ENCODE peak calls at places on chromosome 19, in five cellular contexts. H, N, C, R and U are unnamed samples.

GRCh38 chr19:28706693-28707092 is 506.3 kb downstream of the UQCRFS1 start:
- DNase-seq in C (no peak), H (no peak), R (no peak), N (peak; percentile 40), U (no peak)

GRCh38 chr19:17794731-17795494 is at the start of gene B3GNT3:
- DNase-seq in R (peak; percentile 92), C (peak; percentile 82), N (peak; percentile 11), H (no peak), U (no peak)

GRCh38 chr19:49878744-49879070 is 1.2 kb downstream of the TBC1D17 start:
- DNase-seq in R (no peak), H (no peak), C (no peak), N (no peak), U (no peak)

GRCh38 chr19:17340302-17340870 is 3.0 kb downstream of the GTPBP3 start:
- DNase-seq in R (no peak), H (no peak), C (peak; percentile 94), N (no peak), U (no peak)

GRCh38 chr19:44228318-44228717 is 16.0 kb downstream of the ZNF227 start:
- DNase-seq in C (no peak), H (no peak), N (no peak), R (no peak), U (no peak)

GRCh38 chr19:1447565-1447903 is 2.4 kb upstream of the APC2 start:
- DNase-seq in R (no peak), N (no peak), H (no peak), C (no peak), U (no peak)

GRCh38 chr19:5149930-5150329 is 181.0 kb downstream of the KDM4B start:
- DNase-seq in R (no peak), C (peak; percentile 25), H (no peak), N (no peak), U (peak; percentile 77)

GRCh38 chr19:12750851-12751250 is 740 bp upstream of the BEST2 start:
- DNase-seq in C (no peak), H (no peak), N (peak; percentile 14), R (no peak), U (no peak)

GRCh38 chr19:54523403-54523802 is 20.8 kb downstream of the LAIR2 start:
- DNase-seq in R (no peak), H (no peak), N (peak; percentile 54), C (no peak), U (no peak)

GRCh38 chr19:5775668-5776309 is 8.8 kb downstream of the PRR22 start:
- DNase-seq in C (no peak), N (peak; percentile 68), H (no peak), R (no peak), U (no peak)

GRCh38 chr19:23547816-23548430 is 139.1 kb downstream of the ZNF675 start:
- DNase-seq in C (no peak), N (no peak), R (no peak), H (no peak), U (no peak)

GRCh38 chr19:52635786-52636570 is 2.2 kb downstream of the ZNF83 start:
- DNase-seq in N (no peak), C (no peak), R (no peak), H (no peak), U (no peak)

GRCh38 chr19:55283548-55284393 is at the start of gene BRSK1:
- DNase-seq in N (peak; percentile 41), C (peak; percentile 89), R (peak; percentile 81), H (peak; percentile 88), U (no peak)

GRCh38 chr19:8161135-8161646 is 11.8 kb upstream of the FBN3 start:
- DNase-seq in N (peak; percentile 15), H (no peak), C (peak; percentile 74), R (no peak), U (no peak)

GRCh38 chr19:46772170-46773017 is 16.0 kb downstream of the SLC1A5 start:
- DNase-seq in C (no peak), R (no peak), H (no peak), N (no peak), U (no peak)

GRCh38 chr19:46761418-46761831 is 15.2 kb upstream of the STRN4 start:
- DNase-seq in N (no peak), R (no peak), H (no peak), C (no peak), U (no peak)

GRCh38 chr19:46764817-46765291 is 18.6 kb upstream of the STRN4 start:
- DNase-seq in H (no peak), N (no peak), C (no peak), R (no peak), U (no peak)

GRCh38 chr19:46762245-46762890 is 16.1 kb upstream of the STRN4 start:
- DNase-seq in R (no peak), N (no peak), C (no peak), H (no peak), U (no peak)

GRCh38 chr19:46766569-46767317 is 20.5 kb upstream of the STRN4 start:
- DNase-seq in H (no peak), R (no peak), C (peak; percentile 78), N (peak; percentile 53), U (no peak)
- TF ChIP-seq CTCF in H (peak; percentile 48), R (peak; percentile 47), C (peak; percentile 88), N (peak; percentile 85), U (peak; percentile 78)

DNA sequence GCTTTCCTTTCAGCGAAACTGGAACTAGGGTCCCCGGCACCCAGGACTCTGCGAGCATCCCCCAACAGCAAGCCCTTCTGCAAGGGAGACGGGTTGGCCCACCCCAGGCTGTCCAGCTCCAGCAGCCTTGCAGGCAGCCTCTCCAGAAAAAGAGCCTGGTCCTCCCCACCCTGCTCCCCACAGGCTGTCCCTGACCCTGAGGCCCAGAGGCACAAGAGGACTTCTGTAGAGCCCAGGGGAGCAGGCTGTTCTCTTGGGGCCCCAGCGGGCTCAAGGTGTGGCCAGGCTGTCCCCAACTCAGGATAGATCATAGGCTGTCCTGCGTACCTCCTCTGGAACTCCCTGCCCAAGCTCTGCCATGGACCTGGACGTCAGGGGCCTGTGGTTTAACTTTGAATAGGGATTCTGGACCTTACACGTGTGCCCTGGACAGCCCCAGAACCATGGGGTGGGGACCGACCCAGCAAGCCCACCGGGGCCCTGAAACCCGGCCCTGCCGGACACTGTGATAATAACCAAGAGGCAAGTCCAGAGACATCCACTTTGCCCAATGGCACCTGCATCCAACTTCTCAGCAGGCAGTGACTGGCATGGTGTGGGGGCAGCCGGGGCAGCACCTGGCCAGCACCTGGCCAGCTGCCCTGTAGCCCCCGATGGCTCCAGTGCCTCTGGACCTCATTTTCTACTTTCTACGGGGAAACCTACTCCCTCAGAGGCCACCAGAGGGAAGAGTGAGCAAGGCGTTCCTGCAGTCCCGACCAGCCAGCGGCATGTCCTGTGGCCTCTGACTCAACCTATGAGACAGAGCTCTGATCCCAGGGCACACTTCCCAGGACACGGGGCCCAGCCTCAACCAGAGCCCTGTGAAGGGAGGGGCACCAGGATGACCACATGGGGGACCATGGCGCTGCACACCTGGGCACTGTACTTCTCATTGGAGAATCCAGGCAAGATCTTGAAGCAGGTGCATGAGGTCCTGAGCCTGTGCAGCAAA is 50.9 kb upstream of the TPM4 start:
- DNase-seq in H (no peak), C (peak; percentile 82), R (peak; percentile 38), N (peak; percentile 85), U (peak; percentile 82)
- TF ChIP-seq CTCF in H (no peak), C (no peak), R (peak; percentile 24), N (peak; percentile 81), U (peak; percentile 71)

GRCh38 chr19:57389730-57390598 is at the start of gene ZNF548:
- DNase-seq in N (peak; percentile 99), H (peak; percentile 98), C (peak; percentile 100), R (peak; percentile 98), U (peak; percentile 98)
- TF ChIP-seq CTCF in N (peak; percentile 3), H (peak; percentile 51), C (peak; percentile 27), R (no peak), U (peak; percentile 59)

DNA sequence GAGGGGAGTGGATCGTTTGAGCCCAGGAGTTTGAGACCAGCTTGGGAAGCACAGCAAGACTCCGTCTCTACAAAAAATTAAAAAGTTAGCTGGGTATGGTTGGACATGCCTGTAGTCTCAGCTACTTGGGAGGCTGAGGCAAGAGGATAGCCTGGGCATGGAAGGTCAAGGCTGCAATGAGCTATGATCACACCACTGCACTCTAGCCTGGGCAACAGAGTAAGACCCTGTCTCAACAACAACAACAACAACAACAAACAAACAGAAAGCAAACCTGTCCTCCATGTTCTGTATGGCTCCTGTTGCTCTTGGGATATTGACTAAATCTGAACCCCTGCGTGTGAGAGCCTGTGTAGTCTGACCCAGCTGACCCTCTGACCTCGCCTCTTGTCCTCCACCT is 14.9 kb downstream of the CEBPA start:
- DNase-seq in N (no peak), C (no peak), H (no peak), R (no peak), U (no peak)
- TF ChIP-seq CTCF in N (no peak), C (no peak), H (no peak), R (no peak), U (no peak)

GRCh38 chr19:48085904-48086864 is 24.4 kb downstream of the PLA2G4C start:
- DNase-seq in C (peak; percentile 46), H (peak; percentile 60), N (no peak), R (no peak), U (no peak)
- TF ChIP-seq CTCF in C (peak; percentile 70), H (no peak), N (no peak), R (no peak), U (peak; percentile 23)

GRCh38 chr19:9570255-9570654 is 14.0 kb downstream of the ZNF121 start:
- DNase-seq in N (no peak), C (no peak), H (no peak), R (no peak), U (no peak)

GRCh38 chr19:9565900-9566705 is 18.2 kb downstream of the ZNF121 start:
- DNase-seq in N (peak; percentile 31), R (no peak), H (no peak), C (no peak), U (no peak)

GRCh38 chr19:9566729-9567128 is 17.6 kb downstream of the ZNF121 start:
- DNase-seq in H (no peak), R (no peak), N (no peak), C (no peak), U (no peak)
- TF ChIP-seq CTCF in H (no peak), R (no peak), N (no peak), C (peak; percentile 48), U (peak; percentile 20)

DNA sequence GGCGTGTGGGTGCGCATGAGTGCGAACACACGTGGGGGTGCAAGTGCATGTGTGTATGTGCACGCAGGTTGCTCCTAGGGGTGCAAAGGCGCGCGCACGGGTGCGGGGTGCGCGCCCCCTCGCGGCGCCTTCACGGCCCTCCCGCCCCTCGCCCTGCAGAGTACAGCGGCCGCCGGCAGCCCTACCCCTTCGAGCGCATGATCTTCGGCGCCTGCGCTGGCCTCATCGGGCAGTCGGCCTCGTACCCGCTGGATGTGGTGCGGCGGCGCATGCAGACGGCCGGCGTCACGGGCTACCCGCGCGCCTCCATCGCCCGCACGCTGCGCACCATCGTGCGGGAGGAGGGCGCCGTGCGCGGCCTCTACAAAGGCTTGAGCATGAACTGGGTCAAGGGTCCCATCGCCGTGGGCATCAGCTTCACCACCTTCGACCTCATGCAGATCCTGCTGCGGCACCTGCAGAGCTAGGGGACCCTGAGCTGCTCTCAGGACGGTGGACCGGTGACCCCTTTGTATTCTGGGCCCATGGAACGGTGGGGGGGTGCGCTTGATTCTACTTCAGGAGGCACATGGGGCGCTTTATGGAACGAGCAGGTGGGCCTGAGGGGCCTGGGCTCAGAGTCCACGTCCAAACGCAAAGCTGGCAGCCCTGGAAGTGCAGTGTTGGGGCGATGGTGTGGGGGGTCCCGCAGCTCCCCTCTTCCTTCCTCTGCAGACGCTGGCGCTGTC is 27.7 kb downstream of the TMEM161A start:
- DNase-seq in C (peak; percentile 69), H (no peak), R (no peak), N (no peak), U (no peak)
- TF ChIP-seq CTCF in C (peak; percentile 73), H (peak; percentile 49), R (peak; percentile 29), N (no peak), U (peak; percentile 69)